ENCODE peak calls at places on chromosomes 2 and 18, in ten cellular contexts. Z, F, G, J, S, X, I, D, A and U are unnamed samples.

GRCh38 chr18:3262234-3263171 is 570 bp downstream of the MYL12B start:
- DNase-seq in A (peak), D (no peak), S (no peak), G (peak), X (no peak), J (peak), Z (peak), F (peak), I (peak), U (no peak)

GRCh38 chr2:46097714-46098480 is 199.3 kb upstream of the EPAS1 start:
- DNase-seq in I (peak), J (peak), Z (peak), S (no peak), X (peak), D (peak), A (peak), F (no peak), G (peak), U (peak)

GRCh38 chr2:70967189-70967588 is 11.2 kb upstream of the ANKRD53 start:
- DNase-seq in D (no peak), Z (no peak), X (no peak), J (no peak), S (no peak), G (no peak), I (no peak), F (no peak), A (no peak), U (no peak)

GRCh38 chr2:60295591-60295962 is 257.9 kb downstream of the BCL11A start:
- DNase-seq in I (no peak), A (no peak), D (no peak), Z (no peak), G (no peak), F (no peak), S (peak), J (no peak), X (no peak), U (no peak)

GRCh38 chr2:130261970-130262760 is 63.9 kb upstream of the TUBA3E start:
- DNase-seq in D (no peak), F (no peak), A (no peak), J (no peak), S (no peak), X (no peak), Z (peak), G (peak), I (no peak), U (no peak)

GRCh38 chr2:43605079-43605655 is 9.3 kb upstream of the THADA start:
- DNase-seq in Z (peak), S (peak), D (peak), I (peak), F (no peak), J (peak), X (peak), A (no peak), G (peak), U (peak)

GRCh38 chr2:238294393-238295143 is 6.2 kb upstream of the PER2 start:
- DNase-seq in J (no peak), I (no peak), F (no peak), G (peak), X (no peak), A (peak), D (no peak), S (no peak), Z (no peak), U (no peak)

GRCh38 chr2:904243-905024 is 46.2 kb upstream of the SNTG2 start:
- DNase-seq in Z (no peak), G (no peak), J (no peak), A (no peak), D (no peak), I (no peak), S (no peak), X (no peak), F (no peak), U (no peak)

GRCh38 chr2:225027061-225027762 is 15.1 kb downstream of the DOCK10 start:
- DNase-seq in F (no peak), X (no peak), Z (no peak), D (no peak), I (no peak), A (no peak), S (no peak), G (no peak), J (no peak), U (no peak)

GRCh38 chr2:61557386-61557785 is 19.2 kb upstream of the XPO1 start:
- DNase-seq in A (no peak), D (no peak), F (no peak), I (no peak), X (no peak), S (no peak), J (no peak), G (no peak), Z (no peak), U (no peak)

GRCh38 chr18:28905509-28905908 is 728.6 kb upstream of the CDH2 start:
- DNase-seq in A (no peak), S (no peak), X (no peak), J (peak), F (no peak), G (no peak), I (peak), Z (peak), D (peak), U (no peak)

GRCh38 chr2:23589220-23589647 is 204.3 kb downstream of the KLHL29 start:
- DNase-seq in X (no peak), G (no peak), I (no peak), J (no peak), F (no peak), A (no peak), Z (no peak), S (no peak), D (no peak), U (no peak)

GRCh38 chr18:57970356-57971095 is 73.5 kb upstream of the NEDD4L start:
- DNase-seq in A (peak), Z (no peak), G (no peak), F (no peak), J (no peak), D (no peak), I (no peak), S (peak), X (peak), U (no peak)

GRCh38 chr2:211564441-211564840 is 974.2 kb downstream of the ERBB4 start:
- DNase-seq in S (no peak), D (no peak), Z (no peak), G (no peak), I (no peak), A (no peak), F (no peak), X (no peak), J (no peak), U (no peak)

GRCh38 chr18:23077493-23078256 is 57.6 kb upstream of the CABLES1 start:
- DNase-seq in S (peak), Z (peak), I (no peak), X (peak), A (no peak), D (no peak), F (no peak), G (peak), J (no peak), U (no peak)
- TF ChIP-seq CTCF in S (no peak), Z (peak), I (no peak), X (peak), A (peak), D (peak), F (no peak), G (peak), J (peak), U (peak)

GRCh38 chr18:79245517-79246001 is 150.2 kb upstream of the NFATC1 start:
- DNase-seq in F (peak), G (no peak), X (peak), J (no peak), Z (no peak), D (no peak), I (no peak), A (no peak), S (no peak), U (no peak)
- TF ChIP-seq CTCF in F (no peak), G (no peak), X (no peak), J (no peak), Z (no peak), D (no peak), I (no peak), A (no peak), S (no peak), U (no peak)

GRCh38 chr2:128714861-128715312 is 396.2 kb upstream of the HS6ST1 start:
- DNase-seq in I (no peak), X (no peak), A (peak), S (peak), F (no peak), J (no peak), Z (no peak), D (no peak), G (no peak), U (no peak)
- TF ChIP-seq CTCF in I (no peak), X (no peak), A (no peak), S (no peak), F (no peak), J (no peak), Z (no peak), D (peak), G (peak), U (no peak)

GRCh38 chr2:239890347-239890746 is 134.8 kb downstream of the NDUFA10 start:
- DNase-seq in G (no peak), J (no peak), A (no peak), X (no peak), S (no peak), I (no peak), F (no peak), Z (no peak), D (no peak), U (no peak)
- TF ChIP-seq CTCF in G (no peak), J (no peak), A (no peak), X (no peak), S (no peak), I (no peak), F (no peak), Z (no peak), D (no peak), U (no peak)

DNA sequence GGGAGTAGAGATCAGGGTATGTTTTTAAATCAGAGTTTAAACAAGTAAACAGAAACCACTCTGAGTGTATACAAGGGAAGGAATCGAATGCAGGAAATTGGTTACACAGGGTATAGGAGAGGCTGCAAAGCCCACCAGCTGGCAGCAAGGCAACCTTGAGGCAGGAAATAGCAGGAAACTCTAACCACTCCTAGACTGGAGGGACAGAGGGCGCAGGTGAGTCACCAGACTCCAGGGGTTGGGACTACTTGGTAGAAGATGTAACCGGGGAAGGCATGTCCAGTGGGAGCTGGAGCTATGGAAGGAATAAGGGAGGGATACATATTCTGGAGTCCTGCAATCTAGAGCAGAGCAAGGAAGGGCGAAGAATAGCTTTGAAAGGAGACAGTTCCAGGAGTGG is 152.3 kb downstream of the MEIS1 start:
- DNase-seq in X (peak), G (peak), F (no peak), S (peak), J (peak), D (no peak), Z (peak), A (no peak), I (no peak), U (no peak)
- TF ChIP-seq CTCF in X (peak), G (peak), F (no peak), S (peak), J (peak), D (peak), Z (peak), A (no peak), I (no peak), U (no peak)

GRCh38 chr2:41400057-41400665 is 647.7 kb upstream of the PKDCC start:
- DNase-seq in S (peak), G (peak), F (no peak), X (peak), Z (peak), I (no peak), D (no peak), J (peak), A (no peak), U (no peak)
- TF ChIP-seq CTCF in S (no peak), G (peak), F (no peak), X (peak), Z (peak), I (no peak), D (peak), J (peak), A (no peak), U (peak)

GRCh38 chr2:65129613-65130439 is at the start of gene RAB1A:
- DNase-seq in D (peak), X (peak), Z (peak), A (peak), S (peak), G (peak), J (peak), F (peak), I (peak), U (peak)
- TF ChIP-seq CTCF in D (peak), X (peak), Z (no peak), A (peak), S (no peak), G (peak), J (peak), F (peak), I (peak), U (peak)

DNA sequence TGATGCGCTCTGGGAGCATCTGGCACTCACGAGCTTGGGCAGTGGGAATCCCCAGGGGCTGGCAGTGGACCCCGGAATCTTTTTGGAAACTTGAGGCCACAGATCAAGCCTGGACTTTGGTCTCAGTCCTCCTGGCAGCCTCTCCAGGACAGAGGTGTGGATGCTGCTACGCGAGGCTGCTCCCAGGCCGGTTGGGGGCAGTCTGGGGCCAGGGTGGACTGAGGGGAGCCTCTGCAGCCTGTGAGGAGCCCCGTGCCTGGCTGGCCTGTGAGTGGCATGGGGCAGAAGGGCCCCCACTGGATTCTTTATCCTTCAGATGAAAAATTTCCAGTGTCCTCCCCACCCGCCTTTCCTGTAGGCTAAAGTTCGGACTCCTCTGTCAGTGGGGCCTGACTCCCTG is 12.7 kb upstream of the DES start:
- DNase-seq in A (no peak), J (no peak), D (no peak), I (no peak), S (peak), X (no peak), F (no peak), Z (no peak), G (no peak), U (no peak)
- TF ChIP-seq CTCF in A (no peak), J (peak), D (no peak), I (no peak), S (no peak), X (no peak), F (no peak), Z (peak), G (peak), U (peak)